ENCODE peak calls at places on chromosomes 7 and 10, in seven cellular contexts. N is upper lobe of right lung; I is stimulated activated CD4-positive, alpha-beta T cell treated with anti-CD3 and anti-CD28 coated beads, Interleukin-1b, Interleukin-23, amount 100 ng/mL, for 48 hours; G is GM12865; X is EL; W is ecto neural progenitor cell; F is ELF-1. O is an unnamed sample.

GRCh38 chr10:64515975-64516699 is 994.9 kb downstream of the REEP3 start:
- DNase-seq in N (no peak), I (no peak), G (no peak), X (no peak), W (no peak), F (no peak), O (no peak)

GRCh38 chr7:19508124-19508523 is 200.7 kb downstream of the POLR1F start:
- DNase-seq in N (no peak), I (no peak), G (no peak), X (no peak), W (no peak), F (no peak), O (no peak)

GRCh38 chr7:99021941-99022560 is 121.9 kb downstream of the SMURF1 start:
- DNase-seq in N (no peak), I (no peak), G (no peak), X (no peak), W (no peak), F (no peak), O (no peak)

GRCh38 chr7:41084381-41084780 is 618.5 kb downstream of the INHBA start:
- DNase-seq in N (no peak), I (no peak), G (no peak), X (no peak), W (no peak), F (no peak), O (no peak)

GRCh38 chr7:134828361-134828760 is 48.9 kb downstream of the CALD1 start:
- DNase-seq in N (no peak), I (no peak), G (no peak), X (no peak), W (no peak), F (no peak), O (no peak)

GRCh38 chr7:16926283-16926682 is 44.5 kb upstream of the AGR3 start:
- DNase-seq in N (no peak), I (no peak), G (peak), X (peak), W (no peak), F (no peak), O (no peak)

GRCh38 chr7:132422502-132423101 is 153.7 kb downstream of the PLXNA4 start:
- DNase-seq in N (no peak), I (no peak), G (no peak), X (no peak), W (no peak), F (no peak), O (no peak)

GRCh38 chr7:69687739-69688431 is 89.6 kb downstream of the AUTS2 start:
- DNase-seq in N (no peak), I (no peak), G (no peak), X (no peak), W (no peak), F (no peak), O (no peak)

GRCh38 chr10:50637003-50637579 is 13.3 kb upstream of the SGMS1 start:
- DNase-seq in N (no peak), I (no peak), G (peak), X (peak), W (no peak), F (no peak), O (peak)

GRCh38 chr10:2146079-2146478 is 408.8 kb upstream of the ADARB2 start:
- DNase-seq in N (no peak), I (no peak), G (no peak), X (no peak), W (no peak), F (no peak), O (no peak)

GRCh38 chr7:33853361-33854062 is 51.8 kb upstream of the BMPER start:
- DNase-seq in N (no peak), I (no peak), G (no peak), X (peak), W (no peak), F (no peak), O (no peak)

GRCh38 chr7:116630932-116631449 is 41.0 kb upstream of the MET start:
- DNase-seq in N (peak), I (no peak), G (peak), X (peak), W (no peak), F (peak), O (no peak)

GRCh38 chr10:78165617-78166016 is 132.0 kb downstream of the RPS24 start:
- DNase-seq in N (no peak), I (no peak), G (no peak), X (peak), W (no peak), F (peak), O (no peak)

GRCh38 chr10:29811751-29812427 is 177.1 kb upstream of the SVIL start:
- DNase-seq in N (no peak), I (peak), G (no peak), X (peak), W (no peak), F (no peak), O (no peak)

GRCh38 chr7:102236592-102237287 is 49.9 kb upstream of the SH2B2 start:
- DNase-seq in N (no peak), I (peak), G (peak), X (peak), W (peak), F (peak), O (peak)

GRCh38 chr7:158377800-158378623 is 209.6 kb downstream of the PTPRN2 start:
- DNase-seq in N (peak), I (no peak), G (no peak), X (no peak), W (no peak), F (no peak), O (no peak)